ENCODE peak calls at places on chromosome 19, in ten cellular contexts. D is cardiac muscle cell, X is body of pancreas, U is brain microvascular endothelial cell, Q is colonic mucosa, A is sigmoid colon, L is esophagus squamous epithelium, T is neural progenitor cell, G is nephron progenitor cell, N is breast epithelium. I is an unnamed sample.

GRCh38 chr19:29878973-29879654 is 62.9 kb upstream of the URI1 start:
- DNase-seq in D (peak), X (peak), U (peak), Q (no peak), A (no peak), L (no peak), T (peak), G (no peak), N (peak), I (peak)

GRCh38 chr19:53037101-53038097 is 7.1 kb upstream of the ERVV-2 start:
- DNase-seq in D (peak), X (peak), U (peak), Q (peak), A (no peak), L (no peak), T (peak), G (peak), N (no peak), I (peak)

GRCh38 chr19:51660975-51661600 is 14.5 kb upstream of the SIGLEC14 start:
- DNase-seq in D (peak), X (peak), U (peak), Q (peak), A (no peak), L (no peak), T (peak), G (peak), N (no peak), I (peak)

GRCh38 chr19:17429661-17430101 is 9.8 kb downstream of the MVB12A start:
- DNase-seq in D (no peak), X (no peak), U (no peak), Q (no peak), A (peak), L (no peak), T (no peak), G (no peak), N (no peak), I (no peak)

GRCh38 chr19:43594081-43594697 is 1.7 kb downstream of the IRGQ start:
- DNase-seq in D (no peak), X (no peak), U (no peak), Q (no peak), A (no peak), L (no peak), T (no peak), G (no peak), N (no peak), I (no peak)

GRCh38 chr19:53555352-53555751 is 17.4 kb downstream of the ZNF331 start:
- DNase-seq in D (no peak), X (no peak), U (no peak), Q (no peak), A (no peak), L (no peak), T (no peak), G (no peak), N (no peak), I (no peak)

GRCh38 chr19:10230155-10230903 is 802 bp downstream of the S1PR2 start:
- DNase-seq in D (peak), X (peak), U (no peak), Q (peak), A (peak), L (no peak), T (peak), G (peak), N (no peak), I (peak)

GRCh38 chr19:35030257-35031071 is at the start of gene SCN1B:
- DNase-seq in D (peak), X (peak), U (peak), Q (no peak), A (no peak), L (no peak), T (peak), G (peak), N (no peak), I (peak)

GRCh38 chr19:45090598-45090997 is 2.4 kb upstream of the PPP1R37 start:
- DNase-seq in D (no peak), X (no peak), U (no peak), Q (no peak), A (no peak), L (no peak), T (no peak), G (no peak), N (no peak), I (no peak)

GRCh38 chr19:54530866-54531265 is 28.2 kb downstream of the LAIR2 start:
- DNase-seq in D (no peak), X (no peak), U (no peak), Q (no peak), A (no peak), L (no peak), T (no peak), G (no peak), N (no peak), I (no peak)

GRCh38 chr19:8468761-8469458 is 24.1 kb downstream of the HNRNPM start:
- DNase-seq in D (peak), X (no peak), U (no peak), Q (no peak), A (no peak), L (no peak), T (no peak), G (no peak), N (no peak), I (no peak)

GRCh38 chr19:18611327-18612050 is 1.2 kb upstream of the TMEM59L start:
- DNase-seq in D (no peak), X (no peak), U (no peak), Q (no peak), A (no peak), L (no peak), T (peak), G (peak), N (no peak), I (no peak)

GRCh38 chr19:345320-345879 is 804 bp upstream of the MIER2 start:
- DNase-seq in D (no peak), X (no peak), U (no peak), Q (no peak), A (peak), L (no peak), T (no peak), G (no peak), N (no peak), I (no peak)

GRCh38 chr19:28864024-28864503 is 348.9 kb downstream of the UQCRFS1 start:
- DNase-seq in D (no peak), X (no peak), U (no peak), Q (no peak), A (no peak), L (no peak), T (no peak), G (no peak), N (no peak), I (no peak)

GRCh38 chr19:8393871-8394250 is 3.7 kb downstream of the RAB11B start:
- DNase-seq in D (no peak), X (no peak), U (no peak), Q (no peak), A (no peak), L (no peak), T (no peak), G (no peak), N (no peak), I (no peak)

GRCh38 chr19:10763828-10764339 is 46.0 kb downstream of the DNM2 start:
- DNase-seq in D (no peak), X (no peak), U (no peak), Q (no peak), A (no peak), L (no peak), T (no peak), G (no peak), N (no peak), I (no peak)

GRCh38 chr19:55041244-55041626 is 3.2 kb upstream of the GP6 start:
- DNase-seq in D (no peak), X (no peak), U (no peak), Q (no peak), A (no peak), L (no peak), T (no peak), G (no peak), N (no peak), I (no peak)

GRCh38 chr19:33514885-33515485 is 6.6 kb downstream of the PEPD start:
- DNase-seq in D (no peak), X (peak), U (peak), Q (peak), A (peak), L (no peak), T (no peak), G (no peak), N (no peak), I (no peak)

GRCh38 chr19:41997121-41997850 is 3.3 kb upstream of the ATP1A3 start:
- DNase-seq in D (peak), X (peak), U (peak), Q (peak), A (no peak), L (no peak), T (peak), G (peak), N (no peak), I (peak)

GRCh38 chr19:7705387-7706187 is 3.7 kb upstream of the FCER2 start:
- DNase-seq in D (no peak), X (peak), U (no peak), Q (peak), A (peak), L (no peak), T (no peak), G (no peak), N (no peak), I (no peak)

GRCh38 chr19:39934584-39935233 is at the start of gene FCGBP:
- DNase-seq in D (no peak), X (peak), U (no peak), Q (peak), A (peak), L (no peak), T (no peak), G (no peak), N (no peak), I (no peak)

GRCh38 chr19:38265213-38265861 is 964 bp downstream of the SPINT2 start:
- DNase-seq in D (no peak), X (peak), U (no peak), Q (peak), A (no peak), L (no peak), T (no peak), G (no peak), N (no peak), I (no peak)

GRCh38 chr19:57465680-57466381 is 8.9 kb upstream of the VN1R1 start:
- DNase-seq in D (peak), X (no peak), U (no peak), Q (no peak), A (no peak), L (no peak), T (peak), G (no peak), N (no peak), I (peak)

GRCh38 chr19:33157906-33158305 is 26.0 kb downstream of the WDR88 start:
- DNase-seq in D (no peak), X (no peak), U (no peak), Q (no peak), A (no peak), L (no peak), T (no peak), G (no peak), N (no peak), I (no peak)

GRCh38 chr19:56316728-56317127 is 2.1 kb upstream of the ZSCAN5A start:
- DNase-seq in D (no peak), X (no peak), U (no peak), Q (no peak), A (no peak), L (no peak), T (no peak), G (no peak), N (no peak), I (no peak)

GRCh38 chr19:10748924-10749434 is 31.1 kb downstream of the DNM2 start:
- DNase-seq in D (peak), X (peak), U (peak), Q (peak), A (no peak), L (no peak), T (no peak), G (no peak), N (no peak), I (peak)

GRCh38 chr19:45564131-45564780 is 20.3 kb downstream of the OPA3 start:
- DNase-seq in D (no peak), X (no peak), U (no peak), Q (no peak), A (no peak), L (no peak), T (no peak), G (no peak), N (no peak), I (no peak)

GRCh38 chr19:34824686-34825085 is 51.7 kb upstream of the ZNF599 start:
- DNase-seq in D (no peak), X (no peak), U (no peak), Q (no peak), A (no peak), L (no peak), T (no peak), G (no peak), N (no peak), I (no peak)

GRCh38 chr19:51887522-51888498 is at the start of gene ZNF577:
- DNase-seq in D (peak), X (peak), U (peak), Q (peak), A (peak), L (peak), T (peak), G (peak), N (peak), I (peak)

GRCh38 chr19:11426656-11427055 is 7.5 kb upstream of the RGL3 start:
- DNase-seq in D (no peak), X (no peak), U (no peak), Q (no peak), A (no peak), L (no peak), T (no peak), G (no peak), N (no peak), I (no peak)

GRCh38 chr19:31962565-31962996 is 382.8 kb upstream of the ZNF507 start:
- DNase-seq in D (no peak), X (no peak), U (no peak), Q (no peak), A (no peak), L (no peak), T (no peak), G (no peak), N (no peak), I (no peak)

GRCh38 chr19:40232479-40232878 is 6.0 kb upstream of the CCNP start:
- DNase-seq in D (no peak), X (no peak), U (no peak), Q (no peak), A (no peak), L (no peak), T (no peak), G (peak), N (no peak), I (no peak)

GRCh38 chr19:21463449-21464105 is 41.8 kb upstream of the ZNF429 start:
- DNase-seq in D (peak), X (peak), U (no peak), Q (peak), A (no peak), L (no peak), T (peak), G (peak), N (no peak), I (no peak)

GRCh38 chr19:43763473-43763939 is 8.7 kb upstream of the SMG9 start:
- DNase-seq in D (no peak), X (peak), U (no peak), Q (no peak), A (no peak), L (no peak), T (no peak), G (no peak), N (no peak), I (peak)

GRCh38 chr19:33438016-33438671 is 64.6 kb downstream of the CEBPG start:
- DNase-seq in D (peak), X (no peak), U (no peak), Q (no peak), A (peak), L (no peak), T (no peak), G (no peak), N (peak), I (no peak)

GRCh38 chr19:41478171-41478570 is 35.2 kb downstream of the ERICH4 start:
- DNase-seq in D (no peak), X (no peak), U (no peak), Q (no peak), A (no peak), L (no peak), T (no peak), G (no peak), N (no peak), I (no peak)

GRCh38 chr19:24059572-24060295 is 27.3 kb upstream of the ZNF254 start:
- DNase-seq in D (no peak), X (no peak), U (no peak), Q (no peak), A (no peak), L (no peak), T (no peak), G (no peak), N (no peak), I (no peak)

GRCh38 chr19:32662186-32662585 is 12.8 kb downstream of the ANKRD27 start:
- DNase-seq in D (peak), X (no peak), U (peak), Q (no peak), A (no peak), L (no peak), T (no peak), G (no peak), N (no peak), I (peak)

DNA sequence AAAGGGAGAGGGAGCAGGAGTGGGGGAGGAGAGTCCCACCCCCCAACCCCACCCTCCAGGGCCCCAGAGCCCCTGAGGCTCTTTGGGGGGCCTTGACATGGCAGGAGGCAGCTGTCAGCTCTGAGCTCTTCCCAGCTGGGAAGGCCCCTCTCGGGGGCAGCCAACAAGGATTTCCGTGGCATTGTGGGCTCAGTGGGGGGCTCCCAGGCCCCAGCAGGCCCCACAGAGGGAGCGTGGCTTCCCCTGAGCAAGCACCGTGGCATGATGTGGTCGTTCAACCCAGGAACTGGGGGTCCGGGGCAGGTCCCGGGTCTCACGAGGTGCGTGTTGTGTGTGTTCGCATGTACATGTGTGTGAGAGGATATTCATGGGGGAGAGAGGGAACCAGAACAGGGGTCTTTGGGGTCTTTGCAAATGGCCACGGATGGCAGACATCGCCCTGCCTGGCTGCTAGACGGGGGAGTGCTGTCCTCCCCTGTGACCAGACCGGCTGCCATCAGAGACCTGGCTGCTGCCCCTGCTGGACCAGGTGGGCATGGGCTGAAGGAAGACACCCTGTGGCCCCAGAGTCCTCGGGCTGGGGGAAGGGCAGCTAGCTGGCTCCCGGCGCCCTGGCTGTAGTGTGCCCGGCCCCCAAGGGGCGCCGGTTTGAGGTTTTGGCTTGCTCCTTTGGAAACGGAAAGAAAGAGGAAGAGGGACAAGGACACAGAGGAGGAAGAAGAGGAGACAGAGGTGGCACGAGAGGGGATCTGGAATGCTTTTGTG is 3.7 kb upstream of the AKAP8L start:
- DNase-seq in D (no peak), X (no peak), U (no peak), Q (no peak), A (no peak), L (no peak), T (no peak), G (no peak), N (no peak), I (no peak)
- TF ChIP-seq CTCF in D (no peak), X (no peak), U (no peak), Q (no peak), A (no peak), L (no peak), T (no peak), G (no peak), N (no peak), I (no peak)

DNA sequence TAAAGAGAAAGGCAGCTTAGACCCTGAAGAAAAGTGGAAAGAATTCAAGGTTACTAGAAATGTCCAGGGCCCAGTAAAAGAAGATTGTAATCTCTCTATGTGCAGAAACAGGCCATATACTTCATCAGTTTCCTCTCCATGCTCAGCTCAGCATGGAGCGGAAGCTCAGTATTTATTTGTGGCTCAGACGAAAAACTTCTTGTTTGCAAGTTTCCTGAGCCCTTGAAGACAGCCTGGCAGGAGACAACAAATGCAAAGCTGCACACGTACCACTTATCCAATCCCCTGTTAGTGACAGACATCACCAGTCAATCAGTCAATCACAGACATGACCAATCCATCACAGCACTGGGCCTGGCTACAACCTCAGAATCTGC is 8.1 kb upstream of the KLF2 start:
- DNase-seq in D (no peak), X (no peak), U (peak), Q (no peak), A (no peak), L (no peak), T (no peak), G (no peak), N (no peak), I (no peak)
- TF ChIP-seq CTCF in D (no peak), X (no peak), U (no peak), Q (no peak), A (no peak), L (no peak), T (no peak), G (no peak), N (no peak), I (no peak)

DNA sequence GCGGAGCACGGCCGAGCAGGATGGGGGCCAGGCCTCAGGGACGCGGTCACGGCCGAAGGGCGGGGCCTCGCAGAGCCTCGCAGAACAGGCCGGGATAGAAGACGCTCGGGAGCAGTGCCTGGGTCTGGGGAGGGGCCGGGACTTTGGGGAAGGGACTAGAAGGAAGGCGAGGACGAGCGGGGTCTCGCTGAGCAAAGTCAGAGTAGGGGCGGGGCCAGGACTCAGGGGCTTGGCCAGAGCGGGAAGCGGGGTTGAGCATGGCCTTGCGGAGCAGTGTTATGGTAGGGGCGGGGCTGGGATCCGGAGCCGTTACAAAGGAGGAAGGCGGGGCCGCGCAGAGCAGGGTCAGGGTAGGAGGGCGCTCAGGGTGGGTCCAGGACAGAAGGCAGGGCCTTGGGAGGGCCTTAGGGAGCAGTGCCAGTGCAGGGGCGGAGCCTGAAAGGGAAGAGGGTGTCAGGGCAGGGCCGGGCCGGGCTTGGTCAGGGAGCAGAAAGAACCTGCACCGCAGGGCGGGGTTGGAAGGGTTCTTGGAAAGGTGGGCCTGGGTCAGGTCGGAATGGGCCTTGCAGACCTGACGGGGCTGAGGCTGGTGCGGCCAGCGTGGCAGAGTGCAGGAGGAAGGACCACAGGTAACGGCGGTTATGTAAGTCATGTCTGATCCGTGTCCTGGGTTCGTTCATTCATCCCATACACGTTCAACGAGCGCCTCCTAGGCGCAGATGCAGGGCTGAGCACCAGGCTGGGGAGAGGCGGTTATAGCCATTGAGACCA is 535 bp upstream of the ATP8B3 start:
- DNase-seq in D (peak), X (peak), U (peak), Q (peak), A (peak), L (peak), T (peak), G (peak), N (peak), I (peak)
- TF ChIP-seq CTCF in D (peak), X (peak), U (peak), Q (peak), A (peak), L (peak), T (peak), G (peak), N (peak), I (peak)

GRCh38 chr19:49210108-49210900 is 52.7 kb downstream of the TRPM4 start:
- DNase-seq in D (peak), X (peak), U (no peak), Q (peak), A (peak), L (no peak), T (peak), G (peak), N (no peak), I (peak)
- TF ChIP-seq CTCF in D (no peak), X (no peak), U (peak), Q (no peak), A (no peak), L (no peak), T (peak), G (peak), N (no peak), I (no peak)

I was measured in cardiac fibroblast.